ENCODE peak calls at places on chromosome 3, in six cellular contexts. One of them, this sample, is unnamed.
A peak's percentile ranks its signal among the peaks of the same experiment; 100 is the strongest.

GRCh38 chr3:42698216-42698910 is 4.2 kb downstream of the HHATL start:
- DNase-seq in lower leg skin: peak; percentile 68
- DNase-seq in cardiac muscle cell: no peak
- DNase-seq in ovary: peak; percentile 4
- DNase-seq in testis: no peak
- DNase-seq in ascending aorta: no peak
- DNase-seq in this sample: no peak

GRCh38 chr3:105867690-105868449 is 942 bp downstream of the CBLB start:
- DNase-seq in lower leg skin: no peak
- DNase-seq in cardiac muscle cell: peak; percentile 31
- DNase-seq in ovary: no peak
- DNase-seq in testis: no peak
- DNase-seq in ascending aorta: no peak
- DNase-seq in this sample: peak; percentile 33

GRCh38 chr3:85251766-85252165 is 293.0 kb downstream of the CADM2 start:
- DNase-seq in lower leg skin: no peak
- DNase-seq in cardiac muscle cell: no peak
- DNase-seq in ovary: no peak
- DNase-seq in testis: no peak
- DNase-seq in ascending aorta: no peak
- DNase-seq in this sample: no peak

GRCh38 chr3:129343643-129344360 is 65.1 kb downstream of the HMCES start:
- DNase-seq in lower leg skin: no peak
- DNase-seq in cardiac muscle cell: peak; percentile 49
- DNase-seq in ovary: no peak
- DNase-seq in testis: peak; percentile 60
- DNase-seq in ascending aorta: no peak
- DNase-seq in this sample: peak; percentile 43

GRCh38 chr3:146308682-146309081 is 57.8 kb upstream of the PLSCR4 start:
- DNase-seq in lower leg skin: no peak
- DNase-seq in cardiac muscle cell: peak; percentile 94
- DNase-seq in ovary: no peak
- DNase-seq in testis: no peak
- DNase-seq in ascending aorta: no peak
- DNase-seq in this sample: peak; percentile 82

GRCh38 chr3:68378631-68379030 is 553.7 kb downstream of the TAFA4 start:
- DNase-seq in lower leg skin: no peak
- DNase-seq in cardiac muscle cell: no peak
- DNase-seq in ovary: no peak
- DNase-seq in testis: no peak
- DNase-seq in ascending aorta: no peak
- DNase-seq in this sample: no peak

GRCh38 chr3:143998266-143998665 is 26.6 kb downstream of the DIPK2A start:
- DNase-seq in lower leg skin: no peak
- DNase-seq in cardiac muscle cell: peak; percentile 75
- DNase-seq in ovary: no peak
- DNase-seq in testis: no peak
- DNase-seq in ascending aorta: no peak
- DNase-seq in this sample: peak; percentile 86

GRCh38 chr3:11134794-11135193 is 19.5 kb upstream of the HRH1 start:
- DNase-seq in lower leg skin: peak; percentile 25
- DNase-seq in cardiac muscle cell: peak; percentile 44
- DNase-seq in ovary: no peak
- DNase-seq in testis: no peak
- DNase-seq in ascending aorta: no peak
- DNase-seq in this sample: peak; percentile 54

GRCh38 chr3:64109438-64109837 is 86.1 kb upstream of the PSMD6 start:
- DNase-seq in lower leg skin: no peak
- DNase-seq in cardiac muscle cell: peak; percentile 36
- DNase-seq in ovary: no peak
- DNase-seq in testis: peak; percentile 44
- DNase-seq in ascending aorta: no peak
- DNase-seq in this sample: peak; percentile 24

GRCh38 chr3:139113766-139114165 is 69.1 kb upstream of the PRR23C start:
- DNase-seq in lower leg skin: no peak
- DNase-seq in cardiac muscle cell: no peak
- DNase-seq in ovary: no peak
- DNase-seq in testis: no peak
- DNase-seq in ascending aorta: no peak
- DNase-seq in this sample: no peak

GRCh38 chr3:134360046-134360445 is 14.2 kb downstream of the AMOTL2 start:
- DNase-seq in lower leg skin: no peak
- DNase-seq in cardiac muscle cell: no peak
- DNase-seq in ovary: no peak
- DNase-seq in testis: no peak
- DNase-seq in ascending aorta: no peak
- DNase-seq in this sample: no peak

GRCh38 chr3:17579289-17580031 is 163.0 kb downstream of the TBC1D5 start:
- DNase-seq in lower leg skin: no peak
- DNase-seq in cardiac muscle cell: peak; percentile 48
- DNase-seq in ovary: no peak
- DNase-seq in testis: no peak
- DNase-seq in ascending aorta: no peak
- DNase-seq in this sample: peak; percentile 27

GRCh38 chr3:12579919-12580318 is 23.0 kb downstream of the MKRN2 start:
- DNase-seq in lower leg skin: peak; percentile 60
- DNase-seq in cardiac muscle cell: peak; percentile 46
- DNase-seq in ovary: no peak
- DNase-seq in testis: no peak
- DNase-seq in ascending aorta: no peak
- DNase-seq in this sample: peak; percentile 57

GRCh38 chr3:13206799-13207577 is 133.8 kb upstream of the IQSEC1 start:
- DNase-seq in lower leg skin: no peak
- DNase-seq in cardiac muscle cell: no peak
- DNase-seq in ovary: no peak
- DNase-seq in testis: no peak
- DNase-seq in ascending aorta: no peak
- DNase-seq in this sample: no peak

GRCh38 chr3:104514371-104514770 is 852.3 kb upstream of the ALCAM start:
- DNase-seq in lower leg skin: no peak
- DNase-seq in cardiac muscle cell: no peak
- DNase-seq in ovary: no peak
- DNase-seq in testis: no peak
- DNase-seq in ascending aorta: no peak
- DNase-seq in this sample: no peak

GRCh38 chr3:104514776-104515175 is 851.9 kb upstream of the ALCAM start:
- DNase-seq in lower leg skin: no peak
- DNase-seq in cardiac muscle cell: no peak
- DNase-seq in ovary: no peak
- DNase-seq in testis: no peak
- DNase-seq in ascending aorta: no peak
- DNase-seq in this sample: no peak

DNA sequence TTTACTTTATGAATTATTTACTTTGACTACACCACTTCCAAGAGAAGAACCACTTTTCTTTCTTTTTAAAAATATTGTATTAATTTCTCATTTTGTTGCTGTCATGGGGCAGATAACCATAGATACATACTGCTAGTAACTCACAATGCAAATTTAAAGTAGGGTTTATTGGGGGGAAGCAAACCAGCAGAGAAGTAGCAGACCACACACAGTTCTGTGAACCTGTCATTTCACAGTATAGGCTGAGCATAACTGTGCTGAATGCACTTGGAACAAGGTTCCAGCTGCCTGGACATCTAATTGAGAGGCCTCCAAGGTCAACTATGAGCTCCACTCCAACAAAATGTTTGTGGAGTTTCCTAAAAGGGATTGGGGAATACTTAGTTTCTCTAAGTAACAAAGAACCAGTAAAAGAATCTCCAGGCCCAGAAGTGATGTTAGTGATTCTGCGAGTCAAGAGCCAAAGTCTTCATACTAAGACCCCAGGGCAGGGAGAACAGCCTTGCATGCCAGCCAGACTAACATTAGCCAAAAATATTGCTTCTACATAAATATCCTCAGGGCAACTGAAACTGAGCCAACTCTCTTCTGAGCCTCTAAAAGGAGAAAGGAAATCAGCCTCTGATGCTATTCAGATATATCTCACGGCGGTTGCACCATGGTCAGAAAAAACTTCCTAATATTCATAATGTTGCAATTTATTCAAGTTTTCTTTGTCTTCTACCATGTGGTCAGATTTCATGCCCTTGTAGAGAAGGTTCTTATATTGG is 856.4 kb upstream of the ALCAM start:
- DNase-seq in lower leg skin: no peak
- DNase-seq in cardiac muscle cell: no peak
- DNase-seq in ovary: no peak
- DNase-seq in testis: no peak
- DNase-seq in ascending aorta: no peak
- DNase-seq in this sample: peak; percentile 11
- TF ChIP-seq CTCF in lower leg skin: no peak
- TF ChIP-seq CTCF in cardiac muscle cell: no peak
- TF ChIP-seq CTCF in ovary: no peak
- TF ChIP-seq CTCF in testis: no peak
- TF ChIP-seq CTCF in ascending aorta: no peak
- TF ChIP-seq CTCF in this sample: no peak

GRCh38 chr3:36868614-36869436 is 76.0 kb downstream of the TRANK1 start:
- DNase-seq in lower leg skin: no peak
- DNase-seq in cardiac muscle cell: peak; percentile 75
- DNase-seq in ovary: peak; percentile 58
- DNase-seq in testis: peak; percentile 72
- DNase-seq in ascending aorta: no peak
- DNase-seq in this sample: peak; percentile 77
- H3K4me3 ChIP-seq in lower leg skin: no peak overlapping the region
- H3K4me3 ChIP-seq in cardiac muscle cell: no peak overlapping the region
- H3K4me3 ChIP-seq in ovary: no peak overlapping the region
- H3K4me3 ChIP-seq in testis: no peak overlapping the region
- H3K4me3 ChIP-seq in ascending aorta: no peak overlapping the region
- H3K4me3 ChIP-seq in this sample: no peak overlapping the region

DNA sequence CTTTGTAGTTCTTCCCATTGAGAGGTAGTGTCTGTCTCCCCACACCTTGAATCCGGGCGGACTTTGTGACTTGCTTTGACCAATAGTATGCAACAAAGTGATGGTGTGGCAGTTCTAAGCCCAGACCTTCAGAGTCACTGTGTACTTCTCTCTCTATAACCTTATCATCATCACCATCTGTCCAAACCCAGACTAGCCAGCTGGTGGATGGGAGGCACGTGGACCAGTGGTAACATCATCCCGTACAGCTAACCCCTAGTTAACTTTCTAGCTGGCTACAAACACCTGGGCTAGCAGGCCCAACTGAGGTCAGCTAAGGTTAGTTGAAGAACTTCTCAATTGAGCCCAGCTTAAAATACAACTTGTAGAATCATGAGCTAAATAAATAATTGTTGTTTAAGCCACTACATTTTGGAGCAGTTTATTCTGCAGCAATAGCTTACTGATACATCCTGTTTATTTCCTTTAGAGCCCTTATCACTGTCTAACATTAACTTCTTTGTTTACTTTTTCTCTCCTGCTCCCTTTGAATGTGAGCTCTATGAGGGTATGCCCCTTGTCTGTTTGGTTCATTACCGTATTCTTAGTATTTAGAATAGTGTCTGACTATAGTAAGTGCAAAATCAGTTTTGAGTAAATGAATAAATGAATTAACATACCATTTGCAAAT is 11.5 kb upstream of the CCR9 start:
- DNase-seq in lower leg skin: no peak
- DNase-seq in cardiac muscle cell: no peak
- DNase-seq in ovary: no peak
- DNase-seq in testis: no peak
- DNase-seq in ascending aorta: no peak
- DNase-seq in this sample: no peak
- TF ChIP-seq CTCF in lower leg skin: no peak
- TF ChIP-seq CTCF in cardiac muscle cell: no peak
- TF ChIP-seq CTCF in ovary: no peak
- TF ChIP-seq CTCF in testis: no peak
- TF ChIP-seq CTCF in ascending aorta: no peak
- TF ChIP-seq CTCF in this sample: no peak

DNA sequence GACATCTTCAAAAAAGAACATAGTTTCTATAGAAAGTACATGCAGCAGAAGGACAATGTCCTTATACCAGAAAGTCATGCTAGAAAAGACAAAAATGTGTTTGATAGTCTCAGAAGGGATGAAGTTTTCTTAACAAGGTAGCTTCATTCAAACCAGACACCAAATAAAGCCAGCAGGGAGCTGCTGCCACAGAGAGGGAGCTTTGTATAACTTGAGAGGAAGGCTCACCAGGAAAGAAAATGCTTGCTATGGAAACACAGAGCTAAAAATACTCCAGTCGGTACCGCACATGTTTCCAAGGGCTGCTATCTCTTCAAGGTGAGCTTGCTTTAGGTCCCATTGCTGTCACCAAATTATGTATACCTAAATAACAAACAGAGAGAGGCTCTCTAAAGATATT is 1074.8 kb upstream of the ALCAM start:
- DNase-seq in lower leg skin: no peak
- DNase-seq in cardiac muscle cell: no peak
- DNase-seq in ovary: no peak
- DNase-seq in testis: no peak
- DNase-seq in ascending aorta: no peak
- DNase-seq in this sample: no peak
- H3K4me3 ChIP-seq in lower leg skin: no peak overlapping the region
- H3K4me3 ChIP-seq in cardiac muscle cell: no peak overlapping the region
- H3K4me3 ChIP-seq in ovary: peak overlapping the region; percentile 8
- H3K4me3 ChIP-seq in testis: no peak overlapping the region
- H3K4me3 ChIP-seq in ascending aorta: peak overlapping the region; percentile 36
- H3K4me3 ChIP-seq in this sample: no peak overlapping the region

DNA sequence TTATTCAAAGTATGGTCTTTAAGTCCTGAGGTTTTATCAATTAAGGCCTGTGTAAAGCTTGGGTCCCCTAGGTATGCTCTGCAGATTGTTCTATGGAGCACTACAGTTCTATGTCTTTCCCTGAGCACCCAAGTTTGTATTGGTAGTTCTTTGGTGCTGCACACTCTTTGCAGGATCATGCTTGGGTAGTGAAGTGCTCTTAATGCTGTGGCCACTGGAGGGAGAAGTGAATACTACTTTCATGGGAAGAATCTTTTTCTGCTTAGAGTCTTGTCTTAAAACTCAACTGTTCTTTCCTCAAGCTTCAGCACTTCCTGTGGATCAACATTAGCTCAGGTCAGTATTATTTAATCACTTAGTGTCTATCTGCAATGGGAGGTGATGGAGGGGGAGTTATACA is 93.6 kb upstream of the CFAP20DC start:
- DNase-seq in lower leg skin: no peak
- DNase-seq in cardiac muscle cell: no peak
- DNase-seq in ovary: no peak
- DNase-seq in testis: no peak
- DNase-seq in ascending aorta: no peak
- DNase-seq in this sample: no peak
- TF ChIP-seq CTCF in lower leg skin: no peak
- TF ChIP-seq CTCF in cardiac muscle cell: no peak
- TF ChIP-seq CTCF in ovary: no peak
- TF ChIP-seq CTCF in testis: no peak
- TF ChIP-seq CTCF in ascending aorta: no peak
- TF ChIP-seq CTCF in this sample: no peak

DNA sequence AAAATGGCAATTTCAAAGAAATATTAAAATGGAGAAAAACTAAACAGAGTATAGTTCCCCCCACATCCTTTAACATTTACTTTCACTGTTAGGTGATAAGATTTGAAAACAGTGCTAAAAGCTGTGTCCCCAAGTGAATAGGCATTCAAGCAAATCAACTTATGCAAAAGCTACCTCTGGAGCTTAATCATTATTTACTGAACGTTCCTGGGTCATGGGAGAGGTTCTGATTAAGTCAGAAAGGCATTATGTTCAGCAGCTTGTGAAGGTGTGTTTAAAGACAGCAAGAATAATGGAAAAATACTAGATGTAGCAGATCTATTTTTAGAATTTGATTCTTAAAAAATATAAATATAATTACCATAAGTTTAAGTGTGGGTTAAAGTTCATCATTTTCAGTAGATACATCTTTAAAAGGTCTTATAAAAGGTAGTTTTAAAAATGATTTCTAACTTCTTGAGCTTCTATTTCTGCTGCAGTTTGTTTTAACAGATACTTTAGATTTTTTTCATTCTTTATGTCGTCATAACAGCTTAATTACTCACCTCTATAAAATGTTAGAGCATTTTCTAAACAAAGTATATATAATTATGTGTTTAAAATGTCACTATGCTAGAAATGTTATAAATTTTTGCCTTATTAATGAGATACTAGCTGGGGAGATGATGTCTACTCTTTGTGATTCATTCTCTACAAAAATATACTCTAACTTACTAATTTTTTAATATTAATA is 127.9 kb downstream of the MITF start:
- DNase-seq in lower leg skin: no peak
- DNase-seq in cardiac muscle cell: no peak
- DNase-seq in ovary: no peak
- DNase-seq in testis: no peak
- DNase-seq in ascending aorta: no peak
- DNase-seq in this sample: peak; percentile 50
- H3K4me3 ChIP-seq in lower leg skin: no peak overlapping the region
- H3K4me3 ChIP-seq in cardiac muscle cell: peak overlapping the region; percentile 52
- H3K4me3 ChIP-seq in ovary: no peak overlapping the region
- H3K4me3 ChIP-seq in testis: no peak overlapping the region
- H3K4me3 ChIP-seq in ascending aorta: no peak overlapping the region
- H3K4me3 ChIP-seq in this sample: no peak overlapping the region